ENCODE peak calls at places on chromosomes 3 and 15, in four cellular contexts. One of them, this sample, is unnamed.

GRCh38 chr3:127547761-127548605 is 42.5 kb downstream of the TPRA1 start:
- DNase-seq in breast epithelium: peak
- DNase-seq in HCT116: peak
- DNase-seq in upper lobe of left lung: peak
- DNase-seq in this sample: peak

GRCh38 chr3:56456117-56456516 is 12.2 kb downstream of the ERC2 start:
- DNase-seq in breast epithelium: no peak
- DNase-seq in upper lobe of left lung: no peak
- DNase-seq in HCT116: no peak
- DNase-seq in this sample: no peak

GRCh38 chr3:127174715-127175140 is 18.2 kb upstream of the PRR23E start:
- DNase-seq in breast epithelium: peak
- DNase-seq in HCT116: no peak
- DNase-seq in upper lobe of left lung: no peak
- DNase-seq in this sample: no peak

GRCh38 chr3:48607519-48607918 is 1.9 kb downstream of the UQCRC1 start:
- DNase-seq in breast epithelium: no peak
- DNase-seq in HCT116: no peak
- DNase-seq in upper lobe of left lung: no peak
- DNase-seq in this sample: no peak

GRCh38 chr15:40217166-40217785 is 21.6 kb upstream of the PAK6 start:
- DNase-seq in HCT116: peak
- DNase-seq in upper lobe of left lung: no peak
- DNase-seq in breast epithelium: peak
- DNase-seq in this sample: peak

GRCh38 chr3:42264399-42265058 is 1.5 kb downstream of the CCK start:
- DNase-seq in HCT116: no peak
- DNase-seq in breast epithelium: peak
- DNase-seq in upper lobe of left lung: peak
- DNase-seq in this sample: no peak

GRCh38 chr15:78914027-78914764 is 30.6 kb downstream of the CTSH start:
- DNase-seq in upper lobe of left lung: no peak
- DNase-seq in breast epithelium: no peak
- DNase-seq in HCT116: no peak
- DNase-seq in this sample: no peak

GRCh38 chr3:152811974-152812760 is 22.8 kb upstream of the P2RY1 start:
- DNase-seq in HCT116: no peak
- DNase-seq in upper lobe of left lung: no peak
- DNase-seq in breast epithelium: no peak
- DNase-seq in this sample: no peak

GRCh38 chr3:152892446-152892845 is 57.5 kb downstream of the P2RY1 start:
- DNase-seq in upper lobe of left lung: no peak
- DNase-seq in breast epithelium: no peak
- DNase-seq in HCT116: no peak
- DNase-seq in this sample: no peak

GRCh38 chr3:14841836-14842235 is 23.1 kb downstream of the FGD5 start:
- DNase-seq in HCT116: no peak
- DNase-seq in upper lobe of left lung: no peak
- DNase-seq in breast epithelium: no peak
- DNase-seq in this sample: no peak

GRCh38 chr15:67839358-67839928 is 402 bp downstream of the RNU6-1 start:
- DNase-seq in upper lobe of left lung: no peak
- DNase-seq in HCT116: peak
- DNase-seq in breast epithelium: no peak
- DNase-seq in this sample: peak

GRCh38 chr3:183513046-183513706 is 42.3 kb downstream of the KLHL6 start:
- DNase-seq in upper lobe of left lung: no peak
- DNase-seq in breast epithelium: no peak
- DNase-seq in HCT116: no peak
- DNase-seq in this sample: no peak

GRCh38 chr15:69604050-69604378 is 151.4 kb downstream of the RPLP1 start:
- DNase-seq in HCT116: peak
- DNase-seq in upper lobe of left lung: no peak
- DNase-seq in breast epithelium: no peak
- DNase-seq in this sample: no peak
- TF ChIP-seq POLR2AphosphoS5 in HCT116: no peak
- TF ChIP-seq POLR2AphosphoS5 in upper lobe of left lung: no peak
- TF ChIP-seq POLR2AphosphoS5 in breast epithelium: no peak
- TF ChIP-seq POLR2AphosphoS5 in this sample: no peak

GRCh38 chr15:66356359-66357236 is at the start of gene TIPIN:
- DNase-seq in breast epithelium: peak
- DNase-seq in upper lobe of left lung: peak
- DNase-seq in HCT116: peak
- DNase-seq in this sample: peak
- TF ChIP-seq POLR2AphosphoS5 in breast epithelium: peak
- TF ChIP-seq POLR2AphosphoS5 in upper lobe of left lung: peak
- TF ChIP-seq POLR2AphosphoS5 in HCT116: peak
- TF ChIP-seq POLR2AphosphoS5 in this sample: peak

DNA sequence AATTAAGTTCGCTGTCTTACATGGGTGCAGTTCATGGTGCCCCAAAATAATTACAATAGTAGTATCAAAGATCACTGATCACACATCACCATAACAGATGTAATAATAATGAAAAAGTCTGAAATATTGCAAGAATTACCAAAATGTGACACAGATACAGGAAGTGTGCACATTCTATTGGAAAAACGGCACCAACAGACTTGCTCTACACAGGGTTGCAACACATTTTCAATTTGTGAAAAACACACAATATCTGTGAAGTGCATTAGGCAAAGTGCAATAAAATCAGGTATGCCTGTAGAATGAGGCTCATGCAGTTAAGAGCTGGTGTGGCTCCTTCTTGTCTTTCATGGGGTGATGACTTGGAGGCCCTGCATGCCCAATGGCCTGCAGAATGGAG is 265.8 kb downstream of the RPLP1 start:
- DNase-seq in breast epithelium: no peak
- DNase-seq in HCT116: no peak
- DNase-seq in upper lobe of left lung: no peak
- DNase-seq in this sample: no peak
- TF ChIP-seq POLR2AphosphoS5 in breast epithelium: no peak
- TF ChIP-seq POLR2AphosphoS5 in HCT116: no peak
- TF ChIP-seq POLR2AphosphoS5 in upper lobe of left lung: no peak
- TF ChIP-seq POLR2AphosphoS5 in this sample: no peak

GRCh38 chr15:74776851-74777768 is 4.8 kb upstream of the CSK start:
- DNase-seq in HCT116: no peak
- DNase-seq in breast epithelium: no peak
- DNase-seq in upper lobe of left lung: no peak
- DNase-seq in this sample: peak
- TF ChIP-seq POLR2AphosphoS5 in HCT116: no peak
- TF ChIP-seq POLR2AphosphoS5 in breast epithelium: no peak
- TF ChIP-seq POLR2AphosphoS5 in upper lobe of left lung: no peak
- TF ChIP-seq POLR2AphosphoS5 in this sample: peak

GRCh38 chr3:27723803-27724458 is 1.8 kb upstream of the EOMES start:
- DNase-seq in upper lobe of left lung: peak
- DNase-seq in HCT116: no peak
- DNase-seq in breast epithelium: no peak
- DNase-seq in this sample: no peak

GRCh38 chr3:27720899-27721716 is 1.0 kb downstream of the EOMES start:
- DNase-seq in breast epithelium: no peak
- DNase-seq in upper lobe of left lung: peak
- DNase-seq in HCT116: peak
- DNase-seq in this sample: no peak

GRCh38 chr3:27724459-27725197 is 2.5 kb upstream of the EOMES start:
- DNase-seq in HCT116: no peak
- DNase-seq in upper lobe of left lung: no peak
- DNase-seq in breast epithelium: no peak
- DNase-seq in this sample: no peak

GRCh38 chr3:27721717-27722564 is at the start of gene EOMES:
- DNase-seq in breast epithelium: no peak
- DNase-seq in HCT116: peak
- DNase-seq in upper lobe of left lung: peak
- DNase-seq in this sample: peak

DNA sequence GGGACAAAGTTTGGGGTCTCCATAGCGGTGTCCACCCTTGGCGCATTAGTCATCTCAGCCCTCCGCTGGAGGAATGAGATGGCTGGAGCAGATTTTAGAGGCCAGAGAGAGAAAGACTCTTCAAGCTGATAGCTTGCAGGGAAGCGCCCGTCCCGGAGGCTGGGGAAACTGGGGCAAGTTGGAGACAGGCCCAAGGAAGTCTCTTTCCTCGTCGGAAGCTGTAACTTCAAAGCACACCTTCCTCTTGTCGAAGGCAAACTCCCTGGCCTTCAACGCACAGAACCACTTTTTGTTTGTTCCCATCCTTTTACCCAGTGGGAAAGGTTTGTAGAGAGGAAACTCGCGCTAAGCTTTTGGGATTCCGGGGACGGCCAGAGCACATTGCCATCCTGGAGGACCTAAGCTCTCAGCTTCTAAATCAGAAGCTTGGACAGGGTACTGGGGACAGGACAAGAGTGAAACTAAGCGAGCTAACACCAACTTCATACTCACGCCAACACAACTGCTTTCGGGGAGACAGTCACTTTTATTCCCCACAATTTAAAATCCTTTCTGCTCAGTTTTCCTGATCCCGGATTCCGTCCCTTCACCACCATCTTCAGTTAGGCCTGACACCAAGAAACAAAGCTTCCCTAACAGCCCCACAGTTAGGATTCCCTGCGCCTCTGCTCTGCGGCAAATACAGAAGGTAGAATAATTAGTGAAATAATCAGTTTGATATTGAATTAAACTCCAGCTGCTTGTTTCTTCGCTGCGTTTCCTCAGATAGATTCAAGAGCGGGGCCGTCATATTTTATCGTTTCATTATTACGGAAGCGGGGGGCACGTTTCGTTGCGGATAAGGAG is 1.1 kb upstream of the EOMES start:
- DNase-seq in HCT116: no peak
- DNase-seq in upper lobe of left lung: no peak
- DNase-seq in breast epithelium: no peak
- DNase-seq in this sample: peak
- TF ChIP-seq POLR2AphosphoS5 in HCT116: no peak
- TF ChIP-seq POLR2AphosphoS5 in upper lobe of left lung: no peak
- TF ChIP-seq POLR2AphosphoS5 in breast epithelium: no peak
- TF ChIP-seq POLR2AphosphoS5 in this sample: no peak

GRCh38 chr3:6716374-6716773 is 144.5 kb upstream of the GRM7 start:
- DNase-seq in upper lobe of left lung: no peak
- DNase-seq in HCT116: no peak
- DNase-seq in breast epithelium: no peak
- DNase-seq in this sample: no peak

GRCh38 chr3:6719999-6720398 is 140.9 kb upstream of the GRM7 start:
- DNase-seq in HCT116: no peak
- DNase-seq in breast epithelium: no peak
- DNase-seq in upper lobe of left lung: no peak
- DNase-seq in this sample: no peak

GRCh38 chr3:6717026-6717943 is 143.6 kb upstream of the GRM7 start:
- DNase-seq in upper lobe of left lung: no peak
- DNase-seq in HCT116: no peak
- DNase-seq in breast epithelium: no peak
- DNase-seq in this sample: no peak

GRCh38 chr3:6723205-6723604 is 137.7 kb upstream of the GRM7 start:
- DNase-seq in breast epithelium: no peak
- DNase-seq in upper lobe of left lung: no peak
- DNase-seq in HCT116: no peak
- DNase-seq in this sample: no peak

GRCh38 chr3:6721496-6721895 is 139.4 kb upstream of the GRM7 start:
- DNase-seq in upper lobe of left lung: no peak
- DNase-seq in breast epithelium: no peak
- DNase-seq in HCT116: no peak
- DNase-seq in this sample: no peak
- TF ChIP-seq POLR2AphosphoS5 in upper lobe of left lung: no peak
- TF ChIP-seq POLR2AphosphoS5 in breast epithelium: no peak
- TF ChIP-seq POLR2AphosphoS5 in HCT116: no peak
- TF ChIP-seq POLR2AphosphoS5 in this sample: no peak

This sample was measured in endothelial cell of umbilical vein.